ENCODE peak calls at places on chromosomes 6 and 20, in six cellular contexts. One of them, this sample, is unnamed.

GRCh38 chr6:163702736-163703135 is 288.2 kb downstream of the QKI start:
- DNase-seq in Panc1: no peak
- DNase-seq in HCT116: no peak
- DNase-seq in SK-N-SH: no peak
- DNase-seq in spleen: no peak
- DNase-seq in endothelial cell of umbilical vein: no peak
- DNase-seq in this sample: no peak

GRCh38 chr6:142653710-142654274 is 291.2 kb downstream of the HIVEP2 start:
- DNase-seq in HCT116: no peak
- DNase-seq in SK-N-SH: no peak
- DNase-seq in Panc1: no peak
- DNase-seq in endothelial cell of umbilical vein: no peak
- DNase-seq in spleen: no peak
- DNase-seq in this sample: no peak

GRCh38 chr6:168124161-168124560 is 45.1 kb upstream of the FRMD1 start:
- DNase-seq in HCT116: no peak
- DNase-seq in SK-N-SH: no peak
- DNase-seq in Panc1: no peak
- DNase-seq in spleen: no peak
- DNase-seq in endothelial cell of umbilical vein: no peak
- DNase-seq in this sample: no peak

GRCh38 chr6:148179786-148180185 is 162.9 kb upstream of the SASH1 start:
- DNase-seq in HCT116: peak; percentile 10
- DNase-seq in endothelial cell of umbilical vein: peak; percentile 84
- DNase-seq in SK-N-SH: no peak
- DNase-seq in Panc1: no peak
- DNase-seq in spleen: no peak
- DNase-seq in this sample: no peak

GRCh38 chr20:25984933-25985332 is 288.3 kb upstream of the ZNF337 start:
- DNase-seq in SK-N-SH: no peak
- DNase-seq in endothelial cell of umbilical vein: peak; percentile 37
- DNase-seq in HCT116: no peak
- DNase-seq in spleen: peak; percentile 75
- DNase-seq in Panc1: no peak
- DNase-seq in this sample: no peak

GRCh38 chr6:137874204-137875001 is 7.3 kb downstream of the TNFAIP3 start:
- DNase-seq in HCT116: no peak
- DNase-seq in spleen: no peak
- DNase-seq in Panc1: no peak
- DNase-seq in SK-N-SH: no peak
- DNase-seq in endothelial cell of umbilical vein: peak; percentile 49
- DNase-seq in this sample: no peak

GRCh38 chr6:150072201-150072600 is 3.3 kb upstream of the ULBP3 start:
- DNase-seq in HCT116: peak; percentile 90
- DNase-seq in spleen: peak; percentile 80
- DNase-seq in endothelial cell of umbilical vein: no peak
- DNase-seq in SK-N-SH: no peak
- DNase-seq in Panc1: no peak
- DNase-seq in this sample: peak; percentile 56

GRCh38 chr6:56349196-56349595 is 101.8 kb upstream of the COL21A1 start:
- DNase-seq in endothelial cell of umbilical vein: no peak
- DNase-seq in HCT116: no peak
- DNase-seq in Panc1: no peak
- DNase-seq in SK-N-SH: no peak
- DNase-seq in spleen: no peak
- DNase-seq in this sample: no peak

DNA sequence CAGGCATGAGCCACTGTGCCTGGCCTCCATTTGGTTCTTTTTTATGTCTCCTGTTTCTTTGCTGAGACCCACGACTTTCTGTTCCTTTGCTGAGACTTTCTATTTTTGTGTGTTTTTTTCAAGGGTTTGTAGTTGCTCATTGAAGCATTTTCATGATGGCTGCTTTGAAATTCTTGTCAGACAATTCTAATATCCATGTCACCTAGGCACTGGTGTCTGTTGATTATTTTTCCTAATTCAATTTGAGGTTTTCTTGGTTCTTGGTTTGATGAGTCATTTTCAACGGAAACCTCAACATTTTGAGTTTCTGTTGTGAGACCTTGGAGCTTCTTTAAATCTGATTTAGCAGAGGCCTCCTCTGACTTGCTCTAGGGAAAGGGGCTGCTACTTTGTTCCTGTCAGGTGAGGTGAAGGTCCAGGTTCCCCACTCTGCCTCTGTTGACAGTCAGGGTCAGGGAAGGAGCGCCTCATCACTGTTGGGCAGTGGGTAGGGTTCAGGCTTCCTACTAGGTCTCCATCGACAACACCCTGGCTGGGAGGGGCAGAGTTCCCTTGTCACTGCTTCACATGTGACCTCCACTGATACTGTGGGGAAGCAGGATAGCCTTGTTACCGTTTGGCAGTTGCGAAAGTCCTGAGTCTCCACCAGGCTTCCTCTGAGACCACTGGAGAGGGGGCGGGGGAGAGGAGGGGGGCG is 67.2 kb upstream of the RNF24 start:
- DNase-seq in HCT116: no peak
- DNase-seq in endothelial cell of umbilical vein: no peak
- DNase-seq in spleen: peak; percentile 85
- DNase-seq in Panc1: no peak
- DNase-seq in SK-N-SH: peak; percentile 32
- DNase-seq in this sample: no peak
- TF ChIP-seq POLR2AphosphoS5 in HCT116: no peak
- TF ChIP-seq POLR2AphosphoS5 in endothelial cell of umbilical vein: no peak
- TF ChIP-seq POLR2AphosphoS5 in spleen: no peak
- TF ChIP-seq POLR2AphosphoS5 in Panc1: no peak
- TF ChIP-seq POLR2AphosphoS5 in SK-N-SH: peak; percentile 38
- TF ChIP-seq POLR2AphosphoS5 in this sample: no peak

GRCh38 chr6:1227935-1228753 is 83.8 kb upstream of the FOXQ1 start:
- DNase-seq in endothelial cell of umbilical vein: no peak
- DNase-seq in Panc1: no peak
- DNase-seq in SK-N-SH: no peak
- DNase-seq in spleen: no peak
- DNase-seq in HCT116: no peak
- DNase-seq in this sample: no peak

GRCh38 chr6:1229301-1229700 is 82.6 kb upstream of the FOXQ1 start:
- DNase-seq in HCT116: no peak
- DNase-seq in spleen: no peak
- DNase-seq in Panc1: no peak
- DNase-seq in endothelial cell of umbilical vein: no peak
- DNase-seq in SK-N-SH: no peak
- DNase-seq in this sample: no peak

GRCh38 chr6:1229808-1230207 is 82.1 kb upstream of the FOXQ1 start:
- DNase-seq in Panc1: no peak
- DNase-seq in HCT116: no peak
- DNase-seq in endothelial cell of umbilical vein: no peak
- DNase-seq in SK-N-SH: no peak
- DNase-seq in spleen: no peak
- DNase-seq in this sample: no peak

GRCh38 chr6:1227600-1227934 is 84.3 kb upstream of the FOXQ1 start:
- DNase-seq in HCT116: no peak
- DNase-seq in spleen: no peak
- DNase-seq in SK-N-SH: no peak
- DNase-seq in Panc1: no peak
- DNase-seq in endothelial cell of umbilical vein: no peak
- DNase-seq in this sample: no peak

GRCh38 chr6:1228754-1229191 is 83.1 kb upstream of the FOXQ1 start:
- DNase-seq in Panc1: no peak
- DNase-seq in SK-N-SH: no peak
- DNase-seq in endothelial cell of umbilical vein: no peak
- DNase-seq in HCT116: no peak
- DNase-seq in spleen: no peak
- DNase-seq in this sample: no peak
- TF ChIP-seq POLR2AphosphoS5 in Panc1: no peak
- TF ChIP-seq POLR2AphosphoS5 in SK-N-SH: no peak
- TF ChIP-seq POLR2AphosphoS5 in endothelial cell of umbilical vein: no peak
- TF ChIP-seq POLR2AphosphoS5 in HCT116: no peak
- TF ChIP-seq POLR2AphosphoS5 in spleen: no peak
- TF ChIP-seq POLR2AphosphoS5 in this sample: no peak

GRCh38 chr6:156933201-156934053 is 156.2 kb downstream of the ARID1B start:
- DNase-seq in spleen: no peak
- DNase-seq in Panc1: no peak
- DNase-seq in HCT116: no peak
- DNase-seq in endothelial cell of umbilical vein: no peak
- DNase-seq in SK-N-SH: no peak
- DNase-seq in this sample: peak; percentile 65
- TF ChIP-seq POLR2AphosphoS5 in spleen: no peak
- TF ChIP-seq POLR2AphosphoS5 in Panc1: no peak
- TF ChIP-seq POLR2AphosphoS5 in HCT116: no peak
- TF ChIP-seq POLR2AphosphoS5 in endothelial cell of umbilical vein: no peak
- TF ChIP-seq POLR2AphosphoS5 in SK-N-SH: no peak
- TF ChIP-seq POLR2AphosphoS5 in this sample: peak; percentile 36

DNA sequence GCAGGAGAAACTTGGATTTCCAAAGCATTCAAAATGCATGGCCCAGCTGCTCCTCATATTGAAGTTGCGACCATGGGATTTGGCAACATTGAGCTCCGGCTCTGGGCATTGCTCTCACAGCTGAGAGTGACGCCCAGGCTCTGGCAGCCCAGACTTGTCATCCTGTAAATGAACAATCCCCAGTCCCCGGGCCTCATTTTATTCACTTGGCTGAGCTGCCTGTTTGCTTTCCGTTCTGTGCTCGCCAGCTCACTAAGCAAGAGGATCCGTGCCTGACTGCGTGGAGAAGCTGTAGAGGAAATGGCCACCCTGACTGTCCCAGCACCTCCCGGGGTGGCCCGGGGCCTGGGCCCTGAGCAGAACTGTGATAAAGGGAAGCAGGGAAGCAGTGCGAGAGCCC is 119.5 kb upstream of the CD93 start:
- DNase-seq in HCT116: no peak
- DNase-seq in Panc1: no peak
- DNase-seq in SK-N-SH: no peak
- DNase-seq in spleen: no peak
- DNase-seq in endothelial cell of umbilical vein: peak; percentile 76
- DNase-seq in this sample: peak; percentile 92
- TF ChIP-seq POLR2AphosphoS5 in HCT116: no peak
- TF ChIP-seq POLR2AphosphoS5 in Panc1: no peak
- TF ChIP-seq POLR2AphosphoS5 in SK-N-SH: no peak
- TF ChIP-seq POLR2AphosphoS5 in spleen: no peak
- TF ChIP-seq POLR2AphosphoS5 in endothelial cell of umbilical vein: no peak
- TF ChIP-seq POLR2AphosphoS5 in this sample: peak; percentile 67

DNA sequence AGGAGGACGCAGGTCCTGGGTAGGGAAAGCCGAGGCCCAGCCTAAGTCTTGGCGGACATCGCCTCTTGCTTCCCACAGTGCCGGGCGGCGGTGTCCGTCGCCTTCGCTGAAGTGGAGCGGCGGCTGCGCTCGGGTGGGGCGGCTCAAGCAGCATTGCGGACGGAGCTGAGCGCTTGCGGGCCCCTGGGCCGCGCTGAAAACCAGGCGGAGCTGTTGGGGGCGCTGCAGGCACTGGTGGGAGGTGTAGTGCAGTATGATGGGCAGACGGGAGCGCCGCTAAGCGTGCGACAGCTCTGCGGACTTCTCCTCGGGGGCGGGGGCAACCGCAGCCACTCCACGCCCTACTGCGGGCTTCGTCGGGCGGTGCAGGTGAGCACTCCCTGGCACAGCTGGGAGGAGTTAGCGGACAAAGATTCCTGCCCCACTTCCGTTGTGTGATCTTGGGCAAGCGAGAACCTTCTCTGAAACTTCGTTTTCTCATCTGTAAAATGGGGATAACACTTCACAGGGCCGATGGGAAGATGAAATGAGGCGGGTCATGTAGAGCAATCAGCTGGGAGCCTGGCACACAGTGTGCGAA is 4.3 kb downstream of the PRSS16 start:
- DNase-seq in HCT116: peak; percentile 85
- DNase-seq in SK-N-SH: peak; percentile 70
- DNase-seq in Panc1: no peak
- DNase-seq in spleen: peak; percentile 89
- DNase-seq in endothelial cell of umbilical vein: peak; percentile 23
- DNase-seq in this sample: peak; percentile 79
- TF ChIP-seq POLR2AphosphoS5 in HCT116: peak; percentile 80
- TF ChIP-seq POLR2AphosphoS5 in SK-N-SH: no peak
- TF ChIP-seq POLR2AphosphoS5 in Panc1: peak; percentile 56
- TF ChIP-seq POLR2AphosphoS5 in spleen: peak; percentile 60
- TF ChIP-seq POLR2AphosphoS5 in endothelial cell of umbilical vein: no peak
- TF ChIP-seq POLR2AphosphoS5 in this sample: peak; percentile 62

DNA sequence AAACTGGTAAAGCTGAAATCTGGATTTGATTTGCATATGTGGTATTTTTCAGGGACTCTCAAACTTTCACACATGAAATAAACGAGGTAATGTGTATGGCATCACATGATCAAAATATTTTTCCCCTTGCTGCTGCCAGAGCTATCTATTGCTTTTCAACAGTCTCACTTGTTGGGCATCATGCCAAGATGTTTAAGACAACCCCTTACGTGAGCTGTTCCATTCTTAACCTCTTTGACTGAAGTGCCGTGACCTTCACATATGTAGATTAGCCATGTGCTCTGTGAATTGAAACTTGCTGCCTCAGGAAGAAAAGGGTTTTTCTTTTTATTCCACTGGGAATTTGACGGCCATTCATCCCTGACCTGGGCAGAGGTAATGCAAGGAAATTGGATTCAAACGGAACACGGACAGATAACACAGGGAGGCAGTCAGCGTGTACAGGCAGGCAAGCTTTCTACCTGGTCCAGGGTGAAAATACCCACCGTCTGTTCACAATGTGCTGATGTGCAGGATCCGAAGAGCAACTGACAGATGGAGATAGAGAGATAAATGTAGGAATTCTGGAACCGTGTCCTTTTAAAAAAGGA is 14.2 kb downstream of the ARID1B start:
- DNase-seq in HCT116: no peak
- DNase-seq in spleen: no peak
- DNase-seq in endothelial cell of umbilical vein: peak; percentile 65
- DNase-seq in Panc1: no peak
- DNase-seq in SK-N-SH: peak; percentile 57
- DNase-seq in this sample: no peak
- TF ChIP-seq POLR2AphosphoS5 in HCT116: no peak
- TF ChIP-seq POLR2AphosphoS5 in spleen: no peak
- TF ChIP-seq POLR2AphosphoS5 in endothelial cell of umbilical vein: no peak
- TF ChIP-seq POLR2AphosphoS5 in Panc1: no peak
- TF ChIP-seq POLR2AphosphoS5 in SK-N-SH: no peak
- TF ChIP-seq POLR2AphosphoS5 in this sample: no peak

GRCh38 chr6:706819-707381 is 14.0 kb upstream of the EXOC2 start:
- DNase-seq in Panc1: no peak
- DNase-seq in endothelial cell of umbilical vein: no peak
- DNase-seq in spleen: no peak
- DNase-seq in HCT116: no peak
- DNase-seq in SK-N-SH: no peak
- DNase-seq in this sample: no peak
- TF ChIP-seq POLR2AphosphoS5 in Panc1: no peak
- TF ChIP-seq POLR2AphosphoS5 in endothelial cell of umbilical vein: no peak
- TF ChIP-seq POLR2AphosphoS5 in spleen: no peak
- TF ChIP-seq POLR2AphosphoS5 in HCT116: no peak
- TF ChIP-seq POLR2AphosphoS5 in SK-N-SH: no peak
- TF ChIP-seq POLR2AphosphoS5 in this sample: no peak

This sample was measured in prostate gland.